ENCODE peak calls at places on chromosomes 12 and 14, in four cellular contexts. One of them, this sample, is unnamed. For H3K4me1, the result is how much of the 10 kb centered on the place peaks cover.

GRCh38 chr14:89417469-89418225 is 614 bp upstream of the FOXN3 start:
- DNase-seq in H1: no peak
- DNase-seq in IMR-90: peak
- DNase-seq in ovary: peak
- DNase-seq in this sample: peak

GRCh38 chr14:50667491-50668007 is 557 bp downstream of the SAV1 start:
- DNase-seq in H1: no peak
- DNase-seq in IMR-90: no peak
- DNase-seq in ovary: no peak
- DNase-seq in this sample: no peak

GRCh38 chr12:117538032-117538690 is 176.7 kb upstream of the NOS1 start:
- DNase-seq in H1: no peak
- DNase-seq in IMR-90: no peak
- DNase-seq in ovary: no peak
- DNase-seq in this sample: no peak

GRCh38 chr14:33617154-33617553 is 333.7 kb downstream of the EGLN3 start:
- DNase-seq in H1: no peak
- DNase-seq in IMR-90: peak
- DNase-seq in ovary: no peak
- DNase-seq in this sample: no peak

GRCh38 chr12:103273645-103274044 is 222.1 kb downstream of the C12orf42 start:
- DNase-seq in H1: no peak
- DNase-seq in IMR-90: no peak
- DNase-seq in ovary: no peak
- DNase-seq in this sample: no peak

GRCh38 chr12:28568709-28569108 is 378.5 kb downstream of the CCDC91 start:
- DNase-seq in H1: no peak
- DNase-seq in IMR-90: no peak
- DNase-seq in ovary: no peak
- DNase-seq in this sample: no peak

GRCh38 chr12:95164656-95165055 is 52.6 kb downstream of the FGD6 start:
- DNase-seq in H1: no peak
- DNase-seq in IMR-90: peak
- DNase-seq in ovary: no peak
- DNase-seq in this sample: no peak

GRCh38 chr14:55430024-55430690 is 10.3 kb downstream of the TBPL2 start:
- DNase-seq in H1: no peak
- DNase-seq in IMR-90: peak
- DNase-seq in ovary: no peak
- DNase-seq in this sample: peak

GRCh38 chr12:132275110-132275531 is 54.3 kb downstream of the GALNT9 start:
- DNase-seq in H1: no peak
- DNase-seq in IMR-90: peak
- DNase-seq in ovary: no peak
- DNase-seq in this sample: peak

GRCh38 chr12:94621662-94622359 is 28.5 kb downstream of the TMCC3 start:
- DNase-seq in H1: no peak
- DNase-seq in IMR-90: peak
- DNase-seq in ovary: no peak
- DNase-seq in this sample: peak

GRCh38 chr14:54447231-54447692 is 6.1 kb upstream of the CNIH1 start:
- DNase-seq in H1: no peak
- DNase-seq in IMR-90: peak
- DNase-seq in ovary: no peak
- DNase-seq in this sample: peak

GRCh38 chr14:97994020-97994531 is 1196.9 kb downstream of the VRK1 start:
- DNase-seq in H1: no peak
- DNase-seq in IMR-90: no peak
- DNase-seq in ovary: no peak
- DNase-seq in this sample: no peak

GRCh38 chr12:30988887-30989286 is 62.3 kb downstream of the TSPAN11 start:
- DNase-seq in H1: no peak
- DNase-seq in IMR-90: no peak
- DNase-seq in ovary: no peak
- DNase-seq in this sample: no peak

GRCh38 chr12:106034316-106034715 is 104.4 kb downstream of the NUAK1 start:
- DNase-seq in H1: no peak
- DNase-seq in IMR-90: no peak
- DNase-seq in ovary: no peak
- DNase-seq in this sample: no peak

GRCh38 chr12:13000935-13001724 is 1.1 kb upstream of the HEBP1 start:
- DNase-seq in H1: no peak
- DNase-seq in IMR-90: peak
- DNase-seq in ovary: peak
- DNase-seq in this sample: peak

GRCh38 chr14:39381366-39381765 is 50.9 kb downstream of the FBXO33 start:
- DNase-seq in H1: no peak
- DNase-seq in IMR-90: no peak
- DNase-seq in ovary: no peak
- DNase-seq in this sample: no peak

GRCh38 chr12:89353823-89354629 is 1.7 kb upstream of the DUSP6 start:
- DNase-seq in H1: peak
- DNase-seq in IMR-90: peak
- DNase-seq in ovary: peak
- DNase-seq in this sample: peak

GRCh38 chr14:100305446-100306255 is 593 bp downstream of the SLC25A29 start:
- DNase-seq in H1: no peak
- DNase-seq in IMR-90: no peak
- DNase-seq in ovary: peak
- DNase-seq in this sample: peak

GRCh38 chr12:64433915-64434314 is 18.0 kb upstream of the TBK1 start:
- DNase-seq in H1: no peak
- DNase-seq in IMR-90: no peak
- DNase-seq in ovary: no peak
- DNase-seq in this sample: no peak

GRCh38 chr14:95320076-95320895 is 578 bp upstream of the CLMN start:
- DNase-seq in H1: no peak
- DNase-seq in IMR-90: no peak
- DNase-seq in ovary: peak
- DNase-seq in this sample: no peak

GRCh38 chr12:115461401-115461800 is 777.4 kb upstream of the TBX3 start:
- DNase-seq in H1: no peak
- DNase-seq in IMR-90: no peak
- DNase-seq in ovary: no peak
- DNase-seq in this sample: no peak

GRCh38 chr12:112381898-112382796 is at the start of gene HECTD4:
- DNase-seq in H1: peak
- DNase-seq in IMR-90: peak
- DNase-seq in ovary: peak
- DNase-seq in this sample: peak

GRCh38 chr12:120738252-120739030 is 12.8 kb downstream of the ACADS start:
- DNase-seq in H1: no peak
- DNase-seq in IMR-90: no peak
- DNase-seq in ovary: peak
- DNase-seq in this sample: no peak

GRCh38 chr12:4117386-4118016 is 156.1 kb upstream of the CCND2 start:
- DNase-seq in H1: no peak
- DNase-seq in IMR-90: no peak
- DNase-seq in ovary: no peak
- DNase-seq in this sample: no peak

GRCh38 chr12:4118017-4118510 is 155.5 kb upstream of the CCND2 start:
- DNase-seq in H1: no peak
- DNase-seq in IMR-90: peak
- DNase-seq in ovary: no peak
- DNase-seq in this sample: peak

GRCh38 chr12:4120316-4120920 is 153.1 kb upstream of the CCND2 start:
- DNase-seq in H1: no peak
- DNase-seq in IMR-90: no peak
- DNase-seq in ovary: no peak
- DNase-seq in this sample: no peak

GRCh38 chr12:4119157-4119761 is 154.3 kb upstream of the CCND2 start:
- DNase-seq in H1: no peak
- DNase-seq in IMR-90: no peak
- DNase-seq in ovary: no peak
- DNase-seq in this sample: no peak

GRCh38 chr12:4118601-4119156 is 154.9 kb upstream of the CCND2 start:
- DNase-seq in H1: no peak
- DNase-seq in IMR-90: no peak
- DNase-seq in ovary: no peak
- DNase-seq in this sample: no peak
- H3K27ac ChIP-seq in H1: no peak
- H3K27ac ChIP-seq in IMR-90: peak
- H3K27ac ChIP-seq in ovary: no peak
- H3K27ac ChIP-seq in this sample: no peak

GRCh38 chr14:69004731-69005431 is 25.8 kb upstream of the ACTN1 start:
- DNase-seq in H1: no peak
- DNase-seq in IMR-90: peak
- DNase-seq in ovary: no peak
- DNase-seq in this sample: no peak

GRCh38 chr14:69005432-69006148 is 26.5 kb upstream of the ACTN1 start:
- DNase-seq in H1: no peak
- DNase-seq in IMR-90: peak
- DNase-seq in ovary: peak
- DNase-seq in this sample: peak

GRCh38 chr14:69001375-69001774 is 22.3 kb upstream of the ACTN1 start:
- DNase-seq in H1: no peak
- DNase-seq in IMR-90: no peak
- DNase-seq in ovary: no peak
- DNase-seq in this sample: no peak

GRCh38 chr14:69002069-69002468 is 23.0 kb upstream of the ACTN1 start:
- DNase-seq in H1: no peak
- DNase-seq in IMR-90: no peak
- DNase-seq in ovary: no peak
- DNase-seq in this sample: peak

DNA sequence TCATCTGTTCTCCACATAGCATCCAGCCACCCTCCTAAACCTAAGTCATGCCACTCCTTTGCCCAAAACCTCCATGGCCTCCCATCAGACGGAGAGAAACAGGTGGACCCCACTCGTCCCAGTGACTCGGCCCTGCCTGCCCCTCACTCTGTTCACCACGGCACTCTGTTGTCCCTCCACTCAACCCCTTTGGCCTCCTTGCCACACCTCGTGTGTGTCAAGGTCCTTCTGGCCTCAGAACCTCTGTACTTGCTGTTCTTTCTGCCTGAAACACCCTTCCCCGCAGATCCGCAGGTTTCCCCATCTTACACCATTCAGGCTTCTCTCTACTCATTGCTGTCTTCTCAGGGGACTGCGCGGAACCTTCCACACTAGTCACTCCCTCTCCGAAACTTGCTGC is 24.5 kb upstream of the ACTN1 start:
- DNase-seq in H1: no peak
- DNase-seq in IMR-90: no peak
- DNase-seq in ovary: no peak
- DNase-seq in this sample: no peak
- H3K4me1 ChIP-seq in H1: under half
- H3K4me1 ChIP-seq in IMR-90: under half
- H3K4me1 ChIP-seq in ovary: under half
- H3K4me1 ChIP-seq in this sample: under half

GRCh38 chr14:75295491-75296338 is 17.1 kb downstream of the FOS start:
- DNase-seq in H1: no peak
- DNase-seq in IMR-90: peak
- DNase-seq in ovary: peak
- DNase-seq in this sample: peak
- TF ChIP-seq POLR2A in H1: no peak
- TF ChIP-seq POLR2A in IMR-90: no peak
- TF ChIP-seq POLR2A in ovary: no peak
- TF ChIP-seq POLR2A in this sample: no peak

DNA sequence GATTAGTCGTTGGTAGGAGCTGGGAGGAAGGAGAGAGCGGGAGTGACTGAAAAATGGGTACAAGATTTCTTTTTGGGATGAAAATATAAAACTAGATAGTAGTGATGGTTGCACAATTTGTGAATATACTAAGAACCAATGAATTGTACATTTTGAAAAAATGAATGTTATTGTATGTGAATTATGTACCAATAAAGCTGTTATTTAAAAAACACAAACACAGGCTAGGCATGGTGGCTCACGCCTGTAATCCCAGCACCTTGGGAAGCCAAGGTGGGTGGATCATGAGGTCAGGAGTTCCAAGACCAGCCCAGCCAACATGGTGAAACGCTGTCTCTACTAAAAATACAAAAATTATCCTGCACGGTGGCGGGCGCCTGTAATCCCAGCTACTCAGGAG is 32.1 kb downstream of the PPP1R13B start:
- DNase-seq in H1: no peak
- DNase-seq in IMR-90: no peak
- DNase-seq in ovary: no peak
- DNase-seq in this sample: no peak
- H3K27ac ChIP-seq in H1: no peak
- H3K27ac ChIP-seq in IMR-90: no peak
- H3K27ac ChIP-seq in ovary: no peak
- H3K27ac ChIP-seq in this sample: no peak

This sample was measured in Peyer's patch.